ENCODE peak calls at places on chromosome 1, in seven cellular contexts. One of them, this sample, is unnamed.

GRCh38 chr1:14954210-14954609 is 199.3 kb upstream of the TMEM51 start:
- DNase-seq in T-helper 22 cell: no peak
- DNase-seq in neural crest cell: no peak
- DNase-seq in A549: no peak
- DNase-seq in Caco-2: no peak
- DNase-seq in globus pallidus: no peak
- DNase-seq in GM04504: peak; percentile 79
- DNase-seq in this sample: no peak

GRCh38 chr1:212482352-212483153 is 49.8 kb downstream of the NENF start:
- DNase-seq in T-helper 22 cell: no peak
- DNase-seq in neural crest cell: no peak
- DNase-seq in A549: peak; percentile 84
- DNase-seq in Caco-2: peak; percentile 44
- DNase-seq in globus pallidus: no peak
- DNase-seq in GM04504: no peak
- DNase-seq in this sample: no peak

GRCh38 chr1:172095831-172096230 is 254.5 kb downstream of the DNM3 start:
- DNase-seq in T-helper 22 cell: no peak
- DNase-seq in neural crest cell: no peak
- DNase-seq in A549: no peak
- DNase-seq in Caco-2: no peak
- DNase-seq in globus pallidus: no peak
- DNase-seq in GM04504: no peak
- DNase-seq in this sample: no peak

GRCh38 chr1:43293171-43293570 is 7.6 kb upstream of the TIE1 start:
- DNase-seq in T-helper 22 cell: no peak
- DNase-seq in neural crest cell: no peak
- DNase-seq in A549: no peak
- DNase-seq in Caco-2: no peak
- DNase-seq in globus pallidus: no peak
- DNase-seq in GM04504: no peak
- DNase-seq in this sample: no peak

GRCh38 chr1:209207126-209207700 is 376.3 kb upstream of the CAMK1G start:
- DNase-seq in T-helper 22 cell: no peak
- DNase-seq in neural crest cell: no peak
- DNase-seq in A549: no peak
- DNase-seq in Caco-2: no peak
- DNase-seq in globus pallidus: peak; percentile 42
- DNase-seq in GM04504: no peak
- DNase-seq in this sample: no peak

GRCh38 chr1:25711555-25712298 is 88.3 kb upstream of the SELENON start:
- DNase-seq in T-helper 22 cell: peak; percentile 20
- DNase-seq in neural crest cell: no peak
- DNase-seq in A549: no peak
- DNase-seq in Caco-2: no peak
- DNase-seq in globus pallidus: no peak
- DNase-seq in GM04504: no peak
- DNase-seq in this sample: no peak

GRCh38 chr1:11365744-11366387 is 92.9 kb downstream of the UBIAD1 start:
- DNase-seq in T-helper 22 cell: no peak
- DNase-seq in neural crest cell: no peak
- DNase-seq in A549: no peak
- DNase-seq in Caco-2: no peak
- DNase-seq in globus pallidus: no peak
- DNase-seq in GM04504: no peak
- DNase-seq in this sample: no peak

GRCh38 chr1:44862829-44863406 is 19.9 kb upstream of the PTCH2 start:
- DNase-seq in T-helper 22 cell: no peak
- DNase-seq in neural crest cell: no peak
- DNase-seq in A549: no peak
- DNase-seq in Caco-2: no peak
- DNase-seq in globus pallidus: no peak
- DNase-seq in GM04504: peak; percentile 19
- DNase-seq in this sample: no peak

GRCh38 chr1:10917513-10918454 is 94.7 kb upstream of the TARDBP start:
- DNase-seq in T-helper 22 cell: no peak
- DNase-seq in neural crest cell: no peak
- DNase-seq in A549: no peak
- DNase-seq in Caco-2: no peak
- DNase-seq in globus pallidus: no peak
- DNase-seq in GM04504: no peak
- DNase-seq in this sample: no peak

GRCh38 chr1:86846166-86846647 is 67.7 kb downstream of the SELENOF start:
- DNase-seq in T-helper 22 cell: no peak
- DNase-seq in neural crest cell: no peak
- DNase-seq in A549: peak; percentile 5
- DNase-seq in Caco-2: no peak
- DNase-seq in globus pallidus: no peak
- DNase-seq in GM04504: peak; percentile 71
- DNase-seq in this sample: no peak

GRCh38 chr1:178571807-178572206 is 58.9 kb downstream of the TEX35 start:
- DNase-seq in T-helper 22 cell: no peak
- DNase-seq in neural crest cell: no peak
- DNase-seq in A549: no peak
- DNase-seq in Caco-2: no peak
- DNase-seq in globus pallidus: no peak
- DNase-seq in GM04504: no peak
- DNase-seq in this sample: no peak

GRCh38 chr1:14498839-14499238 is 99.6 kb upstream of the KAZN start:
- DNase-seq in T-helper 22 cell: no peak
- DNase-seq in neural crest cell: no peak
- DNase-seq in A549: no peak
- DNase-seq in Caco-2: no peak
- DNase-seq in globus pallidus: no peak
- DNase-seq in GM04504: no peak
- DNase-seq in this sample: no peak

GRCh38 chr1:171641076-171641864 is 11.2 kb downstream of the MYOC start:
- DNase-seq in T-helper 22 cell: no peak
- DNase-seq in neural crest cell: no peak
- DNase-seq in A549: no peak
- DNase-seq in Caco-2: peak; percentile 23
- DNase-seq in globus pallidus: no peak
- DNase-seq in GM04504: no peak
- DNase-seq in this sample: no peak

GRCh38 chr1:94803517-94804441 is 16.4 kb upstream of the SLC44A3 start:
- DNase-seq in T-helper 22 cell: no peak
- DNase-seq in neural crest cell: peak; percentile 28
- DNase-seq in A549: no peak
- DNase-seq in Caco-2: no peak
- DNase-seq in globus pallidus: peak; percentile 93
- DNase-seq in GM04504: no peak
- DNase-seq in this sample: no peak

This sample was measured in T-helper 17 cell.